ENCODE peak calls at places on chromosomes 3 and 15, in four cellular contexts. D, Z, F and O are unnamed samples.

GRCh38 chr3:69370945-69371301 is 15.0 kb downstream of the FRMD4B start:
- DNase-seq in D (no peak), Z (no peak), F (no peak), O (no peak)

GRCh38 chr3:43363621-43364266 is 77.4 kb downstream of the SNRK start:
- DNase-seq in D (no peak), Z (no peak), F (no peak), O (no peak)

GRCh38 chr3:4416961-4417360 is 50.1 kb downstream of the SUMF1 start:
- DNase-seq in D (peak; percentile 6), Z (no peak), F (no peak), O (no peak)

GRCh38 chr15:79004336-79004735 is 59.5 kb upstream of the CTSH start:
- DNase-seq in Z (peak; percentile 62), D (peak; percentile 48), F (peak; percentile 48), O (peak; percentile 51)

GRCh38 chr3:123723527-123724168 is 138.8 kb upstream of the HACD2 start:
- DNase-seq in D (peak; percentile 73), F (peak; percentile 58), Z (peak; percentile 62), O (peak; percentile 61)

GRCh38 chr3:35537265-35537664 is 102.1 kb upstream of the ARPP21 start:
- DNase-seq in Z (no peak), D (no peak), F (no peak), O (no peak)

GRCh38 chr3:79824166-79824565 is 56.4 kb upstream of the ROBO1 start:
- DNase-seq in Z (no peak), F (no peak), D (no peak), O (no peak)

GRCh38 chr3:191327526-191327925 is 1.7 kb upstream of the CCDC50 start:
- DNase-seq in D (no peak), Z (no peak), F (peak; percentile 9), O (no peak)

GRCh38 chr15:75069301-75069925 is 46.0 kb downstream of the PPCDC start:
- DNase-seq in F (no peak), D (no peak), Z (no peak), O (no peak)

GRCh38 chr3:153164009-153164550 is 2.1 kb downstream of the RAP2B start:
- DNase-seq in D (no peak), F (no peak), Z (no peak), O (no peak)

GRCh38 chr3:151925876-151926275 is 52.4 kb downstream of the SUCNR1 start:
- DNase-seq in Z (no peak), D (no peak), F (no peak), O (peak; percentile 79)

GRCh38 chr3:137110392-137110996 is 152.7 kb downstream of the IL20RB start:
- DNase-seq in D (peak; percentile 12), F (peak; percentile 17), Z (peak; percentile 17), O (peak; percentile 74)

GRCh38 chr3:124351430-124352142 is 359.7 kb upstream of the ROPN1 start:
- DNase-seq in F (peak; percentile 32), Z (peak; percentile 39), D (peak; percentile 31), O (peak; percentile 81)

GRCh38 chr3:49634736-49635135 is 39.4 kb upstream of the APEH start:
- DNase-seq in Z (no peak), D (no peak), F (no peak), O (no peak)

GRCh38 chr15:95910643-95911212 is 419.8 kb upstream of the NR2F2 start:
- DNase-seq in Z (no peak), F (no peak), D (no peak), O (no peak)

GRCh38 chr3:44992555-44993470 is 16.8 kb downstream of the EXOSC7 start:
- DNase-seq in Z (no peak), F (peak; percentile 64), D (no peak), O (peak; percentile 48)

GRCh38 chr3:60102154-60102553 is 1052.3 kb upstream of the CFAP20DC start:
- DNase-seq in F (no peak), Z (no peak), D (no peak), O (no peak)

DNA sequence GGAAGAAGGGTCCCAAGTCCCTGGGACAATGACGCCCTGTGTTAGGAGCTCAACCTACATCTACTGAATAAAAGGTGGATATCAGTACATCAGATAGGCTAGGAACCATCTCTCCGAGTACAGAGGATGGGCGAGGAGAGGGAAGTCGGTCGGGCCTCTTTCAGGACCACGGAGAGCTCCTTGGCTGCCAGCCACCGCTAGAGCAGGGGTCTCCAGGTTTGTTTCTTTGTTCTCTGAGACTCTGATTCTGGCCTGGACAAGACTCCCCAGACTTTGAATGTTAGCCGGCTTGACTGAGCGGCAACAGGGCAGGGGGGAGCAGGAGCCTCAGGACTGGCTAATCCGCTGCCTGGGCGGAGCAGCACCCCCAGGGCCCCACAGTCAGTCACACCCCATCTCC is 131.8 kb downstream of the TPRA1 start:
- DNase-seq in D (no peak), Z (no peak), F (peak; percentile 45), O (peak; percentile 61)
- TF ChIP-seq JUND in D (no peak), Z (no peak), F (no peak), O (no peak)

GRCh38 chr3:55687526-55687925 is 200.4 kb upstream of the WNT5A start:
- DNase-seq in D (no peak), Z (no peak), F (no peak), O (no peak)

GRCh38 chr3:55690161-55690560 is 203.1 kb upstream of the WNT5A start:
- DNase-seq in Z (no peak), F (no peak), D (no peak), O (no peak)

GRCh38 chr3:55683666-55684270 is 196.7 kb upstream of the WNT5A start:
- DNase-seq in Z (no peak), F (no peak), D (no peak), O (no peak)

GRCh38 chr3:55688154-55688553 is 201.0 kb upstream of the WNT5A start:
- DNase-seq in F (no peak), Z (no peak), D (no peak), O (no peak)

GRCh38 chr3:55686720-55687254 is 199.7 kb upstream of the WNT5A start:
- DNase-seq in Z (no peak), F (no peak), D (no peak), O (no peak)
- TF ChIP-seq JUND in Z (no peak), F (no peak), D (no peak), O (no peak)

GRCh38 chr3:47491186-47491585 is 15.4 kb upstream of the SCAP start:
- DNase-seq in Z (no peak), F (no peak), D (no peak), O (no peak)
- TF ChIP-seq JUND in Z (no peak), F (no peak), D (no peak), O (no peak)

DNA sequence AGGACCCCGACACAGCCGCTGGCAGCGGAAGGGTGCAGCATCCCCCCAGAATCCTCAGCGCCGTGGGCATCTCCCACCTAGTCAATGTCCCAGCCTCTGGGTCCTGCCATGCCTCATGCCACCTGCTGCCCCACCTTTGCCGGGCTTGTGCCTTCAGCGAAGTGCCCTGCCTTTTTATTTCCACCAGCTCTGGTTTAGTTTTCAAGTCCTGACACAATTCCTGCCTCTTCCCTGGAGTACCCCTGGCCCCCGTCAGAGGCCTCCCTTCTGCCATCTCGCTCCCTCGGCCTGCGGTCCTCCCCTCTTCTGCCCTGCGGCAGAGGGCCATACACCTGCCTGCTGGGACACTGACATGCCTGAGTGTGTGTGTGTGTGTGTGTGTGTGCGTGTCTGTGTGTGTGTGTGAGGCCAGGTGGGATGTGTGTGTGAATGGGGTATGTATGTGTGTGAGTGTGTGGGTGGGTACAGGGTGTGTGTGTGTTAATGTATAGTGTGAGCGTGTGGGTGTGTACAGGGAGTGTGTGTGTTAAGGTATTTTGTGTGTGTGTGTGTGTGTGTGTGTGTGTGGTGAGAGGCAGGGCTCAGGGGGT is 129.9 kb downstream of the SMAD6 start:
- DNase-seq in Z (no peak), D (no peak), F (no peak), O (no peak)
- TF ChIP-seq JUND in Z (no peak), D (no peak), F (no peak), O (no peak)

DNA sequence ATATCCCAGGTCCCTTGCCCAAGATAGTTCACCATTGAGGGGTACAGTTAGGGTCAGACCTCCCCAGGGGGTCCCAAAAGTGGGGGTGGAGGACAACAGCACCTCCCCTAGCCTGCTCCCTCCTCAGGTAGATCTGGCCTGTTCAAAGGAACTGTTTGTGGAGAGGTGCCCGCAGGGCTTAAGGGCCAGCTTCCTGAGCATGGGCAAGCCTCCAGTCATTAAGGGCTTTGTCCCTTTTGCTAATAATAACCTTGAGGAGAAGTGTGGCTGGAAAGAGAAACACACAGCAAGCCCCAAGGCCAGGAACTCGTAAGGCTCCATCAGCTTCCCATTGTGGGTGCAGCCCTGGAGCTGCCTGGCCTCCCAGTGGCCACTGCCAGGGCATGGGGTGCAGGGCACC is 47.4 kb downstream of the ISG20 start:
- DNase-seq in D (no peak), Z (no peak), F (no peak), O (no peak)
- TF ChIP-seq JUND in D (no peak), Z (no peak), F (no peak), O (no peak)

DNA sequence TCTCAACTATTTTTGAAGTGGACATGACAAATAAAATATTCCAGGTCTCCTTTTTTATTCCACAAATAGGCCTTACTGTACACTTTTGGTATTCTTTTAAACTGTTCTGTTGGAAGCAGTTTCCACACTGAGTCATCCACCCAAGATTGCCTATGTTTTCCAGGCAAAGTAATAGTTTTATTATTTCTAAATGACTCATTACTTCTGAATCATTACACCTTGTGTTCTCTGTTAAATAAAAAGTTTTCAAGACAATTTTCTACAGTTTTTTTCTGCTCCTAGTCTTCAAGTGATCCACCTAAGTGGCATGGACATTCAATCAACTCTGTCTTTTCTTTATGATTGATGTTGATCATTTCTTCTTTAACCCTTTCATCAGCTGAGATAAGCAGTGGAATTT is 26.5 kb downstream of the PPP2R3A start:
- DNase-seq in Z (no peak), D (peak; percentile 40), F (no peak), O (no peak)
- TF ChIP-seq JUND in Z (no peak), D (peak; percentile 80), F (no peak), O (no peak)

GRCh38 chr3:63986147-63986546 is 37.1 kb downstream of the PSMD6 start:
- DNase-seq in F (no peak), D (no peak), Z (no peak), O (no peak)
- TF ChIP-seq JUND in F (no peak), D (no peak), Z (no peak), O (no peak)

GRCh38 chr3:112654979-112655378 is 14.0 kb upstream of the CCDC80 start:
- DNase-seq in F (no peak), Z (no peak), D (no peak), O (no peak)
- TF ChIP-seq JUND in F (no peak), Z (no peak), D (no peak), O (no peak)